ENCODE peak calls at places on chromosomes 13 and 19, in five cellular contexts. F, P, K, C and Z are unnamed samples.

GRCh38 chr19:47779524-47780214 is 1.2 kb downstream of the SELENOW start:
- DNase-seq in F (no peak), P (peak), K (peak), C (peak), Z (no peak)

GRCh38 chr13:53411443-53411842 is 382.8 kb downstream of the OLFM4 start:
- DNase-seq in F (no peak), P (no peak), K (no peak), C (no peak), Z (no peak)

GRCh38 chr19:50497030-50497420 is 14.0 kb downstream of the JOSD2 start:
- DNase-seq in F (no peak), P (no peak), K (peak), C (no peak), Z (no peak)

GRCh38 chr13:31982540-31982939 is 49.0 kb upstream of the FRY start:
- DNase-seq in F (no peak), P (peak), K (no peak), C (peak), Z (peak)

GRCh38 chr13:33289966-33290365 is 4.4 kb upstream of the STARD13 start:
- DNase-seq in F (no peak), P (no peak), K (no peak), C (no peak), Z (no peak)

GRCh38 chr19:1503089-1503924 is 9.5 kb downstream of the ADAMTSL5 start:
- DNase-seq in F (peak), P (no peak), K (peak), C (no peak), Z (peak)

GRCh38 chr13:41608779-41609178 is 151.4 kb downstream of the RGCC start:
- DNase-seq in F (no peak), P (no peak), K (no peak), C (no peak), Z (no peak)

GRCh38 chr13:34587586-34587985 is 354.5 kb upstream of the NBEA start:
- DNase-seq in F (no peak), P (no peak), K (no peak), C (no peak), Z (no peak)

GRCh38 chr13:49454388-49455015 is 10.4 kb downstream of the SETDB2 start:
- DNase-seq in F (no peak), P (no peak), K (no peak), C (no peak), Z (no peak)

GRCh38 chr13:94967183-94968039 is 255.1 kb upstream of the SOX21 start:
- DNase-seq in F (peak), P (no peak), K (no peak), C (no peak), Z (no peak)

GRCh38 chr13:52319876-52320275 is 86.1 kb downstream of the THSD1 start:
- DNase-seq in F (no peak), P (no peak), K (no peak), C (no peak), Z (no peak)

GRCh38 chr19:35249848-35250711 is 1.3 kb downstream of the LSR start:
- DNase-seq in F (no peak), P (no peak), K (no peak), C (no peak), Z (peak)

DNA sequence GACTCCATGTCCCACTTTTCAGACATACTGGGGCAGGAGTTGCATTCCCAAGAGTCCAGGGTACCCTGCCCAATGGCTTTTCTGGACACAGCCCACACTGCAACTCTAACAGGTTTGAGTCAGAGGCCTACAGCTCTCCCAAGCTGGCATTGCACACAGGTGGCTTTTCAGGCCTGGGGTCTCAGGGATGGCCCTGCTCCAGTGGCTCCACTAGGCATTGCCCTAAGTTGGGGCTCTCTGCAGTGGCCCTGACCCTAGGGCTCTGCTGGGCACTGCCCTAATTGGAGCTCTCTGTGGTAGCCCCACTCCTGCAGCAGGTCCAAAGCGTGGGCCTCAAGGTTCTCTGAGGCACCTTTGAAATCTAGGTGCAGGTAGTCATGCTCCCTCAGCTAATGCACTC is 408.8 kb downstream of the SUCLA2 start:
- DNase-seq in F (no peak), P (no peak), K (no peak), C (no peak), Z (no peak)
- TF ChIP-seq CTCF in F (no peak), P (no peak), K (no peak), C (no peak), Z (no peak)

DNA sequence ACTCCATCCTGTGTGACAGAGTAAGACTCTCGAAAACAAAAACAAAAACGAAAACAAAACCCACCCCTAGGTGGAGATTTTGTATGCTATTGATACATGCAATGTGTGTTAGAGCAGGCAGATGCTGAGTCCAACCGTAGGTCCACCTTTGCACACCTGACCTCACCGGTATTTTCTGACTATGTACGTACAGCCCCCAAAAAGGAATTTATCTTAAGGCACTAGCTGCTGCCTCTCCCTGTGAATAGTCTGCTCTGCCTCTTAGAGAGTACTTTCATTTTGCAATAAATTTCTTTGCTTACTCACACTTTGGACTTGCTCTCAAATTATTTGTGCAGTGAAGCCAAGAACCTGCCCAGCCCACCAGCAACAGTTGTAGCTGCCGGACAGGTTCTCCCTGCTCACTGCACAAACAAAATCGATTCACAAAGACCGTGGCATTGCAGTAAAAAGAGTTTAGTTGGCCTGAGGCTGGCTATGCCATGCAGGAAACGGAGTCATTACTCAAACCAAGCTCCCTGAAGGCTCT is 8.2 kb upstream of the ZNF77 start:
- DNase-seq in F (no peak), P (no peak), K (no peak), C (no peak), Z (no peak)
- TF ChIP-seq CTCF in F (no peak), P (no peak), K (no peak), C (no peak), Z (no peak)

GRCh38 chr19:18419195-18419698 is at the start of gene SSBP4:
- DNase-seq in F (peak), P (peak), K (peak), C (no peak), Z (peak)
- TF ChIP-seq CTCF in F (no peak), P (no peak), K (peak), C (no peak), Z (peak)

DNA sequence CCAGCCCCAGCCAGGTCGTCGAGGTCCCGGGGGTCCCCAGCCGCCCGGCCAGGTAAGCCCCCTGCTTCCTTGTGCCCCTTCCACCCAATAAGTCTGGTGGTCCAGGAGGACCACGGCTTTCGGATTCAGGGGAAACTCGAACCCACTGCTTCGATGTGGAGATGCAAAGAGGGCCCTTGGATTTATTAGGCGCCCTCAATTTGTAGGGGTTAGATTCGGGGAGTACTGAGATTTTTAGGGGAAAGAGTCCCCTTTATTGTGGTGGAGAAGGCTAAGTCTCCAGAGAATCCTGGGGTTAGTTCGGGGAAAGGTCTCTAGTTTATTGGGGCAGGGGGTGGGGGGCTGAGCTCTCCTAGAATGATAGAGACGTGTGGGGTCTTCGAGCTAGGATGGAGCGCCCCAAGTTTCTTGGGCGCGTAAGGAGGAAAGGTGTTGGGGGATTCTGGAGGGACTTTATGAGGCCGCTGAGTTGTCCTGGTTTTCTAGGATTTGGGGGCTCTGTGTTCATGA is 3.8 kb upstream of the LTBP4 start:
- DNase-seq in F (no peak), P (no peak), K (no peak), C (no peak), Z (no peak)
- TF ChIP-seq CTCF in F (no peak), P (no peak), K (no peak), C (no peak), Z (no peak)

GRCh38 chr13:65679240-65679639 is 1550.9 kb downstream of the PCDH9 start:
- DNase-seq in F (no peak), P (no peak), K (no peak), C (no peak), Z (no peak)

GRCh38 chr13:65677906-65678305 is 1552.2 kb downstream of the PCDH9 start:
- DNase-seq in F (no peak), P (no peak), K (no peak), C (no peak), Z (no peak)
- TF ChIP-seq CTCF in F (no peak), P (no peak), K (no peak), C (no peak), Z (no peak)